ENCODE peak calls at places on chromosome 1, in seven cellular contexts. R, L, S, X, P, V and U are unnamed samples.

GRCh38 chr1:21896652-21897532 is 40.2 kb downstream of the HSPG2 start:
- DNase-seq in R (peak), L (no peak), V (no peak), P (peak), X (no peak), S (peak), U (no peak)

GRCh38 chr1:221766210-221766609 is 24.3 kb upstream of the DUSP10 start:
- DNase-seq in R (no peak), V (peak), S (no peak), P (no peak), X (no peak), L (no peak), U (no peak)

GRCh38 chr1:18922319-18922726 is 20.0 kb upstream of the ALDH4A1 start:
- DNase-seq in S (no peak), X (no peak), P (peak), L (peak), R (no peak), V (peak), U (peak)

GRCh38 chr1:53585565-53585964 is 126.4 kb downstream of the DMRTB1 start:
- DNase-seq in L (no peak), X (no peak), V (no peak), S (no peak), P (no peak), R (no peak), U (no peak)

GRCh38 chr1:112461200-112461871 is 47.4 kb upstream of the WNT2B start:
- DNase-seq in L (no peak), V (no peak), P (no peak), R (no peak), X (no peak), S (no peak), U (no peak)

GRCh38 chr1:112744019-112744578 is 29.0 kb upstream of the PPM1J start:
- DNase-seq in X (no peak), V (no peak), L (no peak), S (no peak), R (no peak), P (peak), U (peak)

GRCh38 chr1:32894681-32895080 is 6.5 kb downstream of the TMEM54 start:
- DNase-seq in S (no peak), L (no peak), V (no peak), R (no peak), P (no peak), X (no peak), U (peak)

GRCh38 chr1:235632538-235633219 is 16.9 kb downstream of the GNG4 start:
- DNase-seq in S (no peak), P (no peak), L (no peak), V (no peak), X (no peak), R (no peak), U (no peak)

GRCh38 chr1:183932412-183932811 is 105.1 kb downstream of the COLGALT2 start:
- DNase-seq in R (no peak), S (no peak), X (no peak), L (no peak), P (peak), V (no peak), U (peak)

GRCh38 chr1:156086256-156086662 is 4.0 kb upstream of the MEX3A start:
- DNase-seq in R (no peak), P (peak), X (no peak), S (no peak), L (no peak), V (no peak), U (no peak)

GRCh38 chr1:218284377-218284916 is 646 bp upstream of the RRP15 start:
- DNase-seq in S (no peak), V (no peak), X (no peak), P (no peak), L (no peak), R (peak), U (peak)

GRCh38 chr1:107739651-107740050 is 225.3 kb downstream of the VAV3 start:
- DNase-seq in P (no peak), S (no peak), V (no peak), R (no peak), X (no peak), L (no peak), U (no peak)
- TF ChIP-seq CTCF in P (no peak), S (no peak), V (no peak), R (no peak), X (no peak), L (no peak), U (no peak)

GRCh38 chr1:209769956-209770355 is 14.1 kb downstream of the TRAF3IP3 start:
- DNase-seq in R (no peak), P (no peak), X (no peak), S (no peak), V (no peak), L (no peak), U (no peak)

GRCh38 chr1:209768354-209768774 is 12.5 kb downstream of the TRAF3IP3 start:
- DNase-seq in P (no peak), V (no peak), L (no peak), S (no peak), X (peak), R (no peak), U (no peak)

GRCh38 chr1:209767706-209768105 is 11.9 kb downstream of the TRAF3IP3 start:
- DNase-seq in P (no peak), R (no peak), S (no peak), V (no peak), L (no peak), X (no peak), U (no peak)

GRCh38 chr1:209770636-209771415 is 13.5 kb downstream of the C1orf74 start:
- DNase-seq in L (no peak), S (no peak), P (no peak), V (no peak), X (no peak), R (no peak), U (no peak)

GRCh38 chr1:209769171-209769904 is 13.5 kb downstream of the TRAF3IP3 start:
- DNase-seq in P (peak), L (no peak), V (peak), R (no peak), X (peak), S (no peak), U (peak)
- H3K4me3 ChIP-seq in P (no peak), L (no peak), V (no peak), R (no peak), X (peak), S (no peak), U (peak)

DNA sequence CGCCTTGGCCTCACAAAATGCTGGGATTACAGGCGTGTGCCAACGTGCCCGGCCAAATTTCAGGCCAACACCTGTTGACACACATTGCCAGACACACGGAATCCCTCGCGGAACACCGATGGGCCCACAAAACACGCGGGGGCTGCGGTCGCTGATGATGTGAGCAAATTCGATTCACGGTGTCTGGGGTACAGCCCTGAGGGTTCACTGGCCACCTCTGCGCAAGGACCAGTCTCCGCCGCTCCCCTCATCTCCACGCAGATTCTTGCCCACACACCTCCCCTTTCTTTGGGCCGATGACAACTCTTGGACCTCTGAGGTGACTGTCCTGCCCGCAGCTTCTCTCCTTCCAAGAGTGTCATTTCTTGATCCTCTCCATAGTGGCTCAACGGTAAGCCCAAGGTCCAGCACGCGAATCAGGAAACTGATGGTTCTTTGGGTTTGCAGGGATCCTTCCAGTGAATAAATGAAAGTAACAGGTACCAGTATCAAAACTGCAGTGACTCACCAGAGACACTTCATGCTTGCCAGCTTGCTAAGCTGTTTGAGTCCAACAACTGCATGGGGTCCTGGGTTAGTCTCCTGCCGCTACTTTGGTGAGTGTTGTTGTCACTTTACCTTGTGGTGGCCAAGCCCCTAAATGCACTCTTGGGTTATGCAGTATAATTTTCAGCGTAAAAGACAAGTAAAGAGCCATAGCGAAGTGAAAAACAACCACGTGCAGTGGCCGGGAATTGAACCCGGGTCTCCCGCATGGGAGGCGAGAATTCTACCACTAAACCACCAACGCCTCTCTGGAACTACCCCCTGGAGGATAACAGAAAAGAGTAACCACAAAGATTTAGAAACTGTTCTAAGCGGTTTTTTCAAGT is 11.0 kb upstream of the RNU1-3 start:
- DNase-seq in L (peak), X (peak), S (no peak), V (no peak), R (peak), P (no peak), U (peak)
- TF ChIP-seq CTCF in L (no peak), X (no peak), S (no peak), V (no peak), R (peak), P (no peak), U (no peak)

DNA sequence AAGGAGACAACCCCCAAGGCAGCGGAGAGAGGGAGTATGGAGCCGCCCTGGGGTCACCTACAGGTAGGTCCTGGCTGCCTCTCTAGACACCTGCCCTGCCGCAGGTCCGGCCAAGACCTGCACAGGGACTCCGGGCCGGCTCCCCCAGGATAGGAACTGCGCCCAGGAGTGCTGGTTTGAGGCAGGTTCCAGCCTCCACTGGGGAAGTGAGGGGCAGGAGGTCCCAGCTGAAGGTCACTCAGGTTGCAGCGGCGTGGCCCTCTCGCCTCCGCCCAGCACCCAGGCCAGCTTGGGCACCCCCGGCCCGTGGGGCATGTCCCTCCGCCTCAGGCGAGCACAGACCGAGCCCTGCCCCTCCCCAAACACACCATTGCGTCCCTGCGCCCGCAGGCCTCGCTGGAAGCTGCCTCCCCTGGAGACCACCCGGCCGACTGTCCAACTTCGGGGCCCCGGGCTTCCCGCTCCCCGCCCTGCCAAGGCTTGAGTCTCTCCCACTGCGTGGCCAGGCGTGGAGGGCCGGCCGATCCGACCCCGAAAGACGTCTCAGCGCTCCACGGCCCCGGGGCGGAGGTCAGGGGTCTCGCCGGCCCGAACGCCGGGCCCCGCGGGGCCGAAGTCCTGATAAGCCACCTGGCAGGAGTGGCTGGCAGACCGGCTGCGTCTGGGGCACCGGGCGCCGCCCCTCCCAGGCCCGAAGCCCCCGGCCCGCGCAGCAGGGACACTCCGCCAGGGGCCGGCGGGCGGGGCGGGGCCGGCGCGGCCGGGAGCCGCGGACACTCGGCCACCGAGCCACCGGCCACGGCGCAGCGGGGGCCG is 1.4 kb upstream of the SKI start:
- DNase-seq in R (no peak), V (no peak), P (peak), X (peak), S (no peak), L (no peak), U (peak)
- H3K4me3 ChIP-seq in R (peak), V (peak), P (peak), X (no peak), S (peak), L (peak), U (peak)

GRCh38 chr1:209678981-209679539 is 3.8 kb downstream of the G0S2 start:
- DNase-seq in P (no peak), X (no peak), S (no peak), V (no peak), L (no peak), R (no peak), U (peak)

GRCh38 chr1:209675567-209676154 is 449 bp downstream of the G0S2 start:
- DNase-seq in P (peak), S (no peak), X (no peak), V (no peak), L (no peak), R (no peak), U (peak)

GRCh38 chr1:209673631-209674417 is 1.4 kb upstream of the G0S2 start:
- DNase-seq in P (no peak), L (no peak), V (no peak), S (no peak), X (no peak), R (no peak), U (peak)

GRCh38 chr1:209672705-209673630 is 2.2 kb upstream of the G0S2 start:
- DNase-seq in V (no peak), X (no peak), R (no peak), S (no peak), L (no peak), P (no peak), U (peak)

GRCh38 chr1:209674957-209675566 is at the start of gene G0S2:
- DNase-seq in X (no peak), S (no peak), L (no peak), R (peak), V (no peak), P (peak), U (peak)
- TF ChIP-seq CTCF in X (no peak), S (no peak), L (no peak), R (no peak), V (no peak), P (no peak), U (no peak)

GRCh38 chr1:167631386-167631941 is 1.4 kb downstream of the RCSD1 start:
- DNase-seq in S (no peak), R (no peak), P (no peak), L (no peak), X (no peak), V (no peak), U (no peak)

GRCh38 chr1:167631987-167632680 is 2.1 kb downstream of the RCSD1 start:
- DNase-seq in L (no peak), V (no peak), P (no peak), X (peak), S (no peak), R (no peak), U (no peak)

GRCh38 chr1:167629681-167630567 is at the start of gene RCSD1:
- DNase-seq in S (no peak), R (peak), L (no peak), P (no peak), X (peak), V (no peak), U (peak)

GRCh38 chr1:167628754-167629515 is 1.1 kb upstream of the RCSD1 start:
- DNase-seq in S (no peak), P (no peak), V (no peak), X (no peak), R (no peak), L (no peak), U (no peak)

GRCh38 chr1:167630568-167631385 is 745 bp downstream of the RCSD1 start:
- DNase-seq in S (no peak), P (no peak), V (no peak), L (no peak), X (peak), R (peak), U (peak)
- H3K4me3 ChIP-seq in S (peak), P (peak), V (peak), L (peak), X (peak), R (peak), U (peak)

DNA sequence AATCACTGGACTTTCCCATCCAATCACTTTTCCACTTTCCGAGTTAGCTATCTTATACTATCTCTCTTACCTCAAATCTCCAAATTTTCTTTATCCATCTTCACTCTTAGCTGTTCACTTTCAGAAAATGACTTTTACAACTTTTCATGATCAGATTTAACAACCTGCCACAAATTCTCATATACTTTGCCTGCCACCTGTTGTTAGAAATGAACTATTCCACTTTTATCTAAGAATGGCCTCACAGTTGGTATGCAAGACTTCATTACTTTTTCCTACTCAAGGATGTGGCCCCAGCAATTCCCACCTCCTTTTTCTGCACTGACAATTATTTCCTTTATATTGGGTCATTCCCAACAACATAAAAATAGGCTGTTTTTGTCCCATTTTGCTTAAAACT is 93.6 kb upstream of the DEPDC1 start:
- DNase-seq in L (no peak), S (no peak), X (no peak), R (no peak), P (no peak), V (no peak), U (no peak)
- TF ChIP-seq CTCF in L (no peak), S (peak), X (no peak), R (no peak), P (peak), V (no peak), U (no peak)

GRCh38 chr1:247857986-247858356 is 984 bp downstream of the TRIM58 start:
- DNase-seq in S (no peak), P (no peak), L (no peak), R (no peak), V (no peak), X (no peak), U (no peak)

GRCh38 chr1:247857069-247857985 is at the start of gene TRIM58:
- DNase-seq in R (peak), V (no peak), L (no peak), X (no peak), P (no peak), S (no peak), U (no peak)

GRCh38 chr1:247849616-247850015 is 7.4 kb upstream of the TRIM58 start:
- DNase-seq in S (no peak), L (no peak), V (no peak), X (no peak), P (no peak), R (no peak), U (no peak)

GRCh38 chr1:247855911-247856310 is 1.1 kb upstream of the TRIM58 start:
- DNase-seq in S (no peak), V (no peak), X (no peak), R (no peak), L (no peak), P (no peak), U (no peak)

DNA sequence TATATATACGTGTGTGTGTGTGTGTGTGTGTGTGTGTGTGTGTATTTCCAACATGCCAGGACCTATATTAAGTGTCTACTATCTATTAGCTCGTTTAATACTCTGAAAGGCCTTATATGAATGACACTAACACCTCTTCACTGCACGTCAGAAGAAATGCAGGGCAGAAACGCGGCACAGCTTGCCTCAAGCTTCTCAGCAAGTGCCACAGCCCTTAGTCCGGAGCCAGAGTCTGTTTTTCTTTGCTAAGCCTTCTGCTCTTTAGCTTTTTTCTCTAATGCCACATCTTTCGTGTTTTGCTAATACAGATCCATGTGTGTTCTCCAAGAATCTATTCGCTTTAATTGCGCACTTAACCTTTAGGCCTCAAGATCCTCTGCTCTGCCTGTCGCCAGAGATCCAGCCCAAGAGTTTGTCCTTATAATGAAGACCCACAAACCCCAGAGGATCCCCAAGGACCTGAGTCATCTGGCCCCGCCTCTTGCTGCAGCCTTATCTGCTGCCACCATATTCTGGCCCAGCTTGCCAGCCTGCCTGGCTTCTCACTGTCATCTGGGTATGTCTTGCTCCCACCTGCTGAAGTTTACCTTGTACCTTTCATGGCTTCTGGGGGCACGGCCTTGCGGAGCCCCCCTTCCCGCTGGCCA is 2.0 kb upstream of the TRIM58 start:
- DNase-seq in S (no peak), P (no peak), X (no peak), V (no peak), L (no peak), R (peak), U (no peak)
- H3K4me3 ChIP-seq in S (no peak), P (no peak), X (no peak), V (no peak), L (no peak), R (no peak), U (no peak)